ENCODE peak calls at places on chromosomes 6 and 20, in eight cellular contexts. I, V, H, X, O, G, Z and J are unnamed samples.

GRCh38 chr20:47490795-47491194 is 10.9 kb upstream of the NCOA3 start:
- DNase-seq in V (no peak), H (no peak), Z (peak), O (no peak), I (no peak), X (no peak), G (no peak), J (no peak)

GRCh38 chr20:16293590-16293989 is 279.7 kb downstream of the KIF16B start:
- DNase-seq in I (no peak), G (no peak), V (no peak), X (no peak), H (no peak), O (no peak), Z (no peak), J (no peak)

GRCh38 chr6:14147891-14148290 is 30.3 kb downstream of the CD83 start:
- DNase-seq in I (no peak), V (no peak), X (no peak), Z (no peak), O (no peak), G (no peak), H (no peak), J (no peak)

GRCh38 chr6:22717906-22718305 is 148.5 kb downstream of the HDGFL1 start:
- DNase-seq in O (no peak), V (no peak), G (no peak), I (no peak), H (no peak), X (no peak), Z (no peak), J (no peak)

GRCh38 chr6:55868910-55869479 is 6.4 kb downstream of the BMP5 start:
- DNase-seq in G (no peak), O (no peak), H (no peak), V (no peak), Z (peak), X (no peak), I (no peak), J (no peak)

GRCh38 chr6:5712349-5713215 is 294.1 kb downstream of the NRN1 start:
- DNase-seq in H (no peak), G (no peak), I (no peak), V (no peak), X (no peak), Z (no peak), O (no peak), J (peak)

GRCh38 chr6:90375681-90376439 is 79.2 kb upstream of the BACH2 start:
- DNase-seq in G (no peak), Z (no peak), V (no peak), O (no peak), X (no peak), I (no peak), H (no peak), J (no peak)

GRCh38 chr20:52972190-52972937 is at the start of gene TSHZ2:
- DNase-seq in Z (peak), H (peak), X (no peak), I (peak), G (peak), O (peak), V (peak), J (no peak)

GRCh38 chr6:31400467-31401289 is 2.7 kb upstream of the MICA start:
- DNase-seq in G (peak), O (no peak), I (peak), Z (peak), X (peak), V (no peak), H (peak), J (peak)